ENCODE peak calls at places on chromosome 14, in six cellular contexts. T is BJ, E is epithelial cell of esophagus, A is D341Med, O is cardiac muscle cell, L is tibial nerve. F is an unnamed sample.

GRCh38 chr14:101600891-101601602 is 39.8 kb downstream of the DIO3 start:
- DNase-seq in E (no peak), O (no peak), A (peak; percentile 17), T (no peak), L (no peak), F (no peak)

GRCh38 chr14:75514673-75515630 is 7.3 kb upstream of the BATF start:
- DNase-seq in E (peak; percentile 14), L (no peak), T (no peak), O (peak; percentile 31), A (no peak), F (no peak)

GRCh38 chr14:58919262-58919661 is 269.2 kb upstream of the DAAM1 start:
- DNase-seq in L (no peak), T (no peak), E (no peak), A (no peak), O (no peak), F (no peak)

GRCh38 chr14:92531151-92531873 is 17.7 kb downstream of the RIN3 start:
- DNase-seq in O (no peak), T (no peak), A (no peak), E (no peak), L (no peak), F (no peak)

GRCh38 chr14:75456069-75457023 is 28.5 kb downstream of the JDP2 start:
- DNase-seq in A (no peak), L (no peak), T (no peak), E (peak; percentile 25), O (no peak), F (no peak)

GRCh38 chr14:43056106-43056505 is 1449.4 kb downstream of the LRFN5 start:
- DNase-seq in A (no peak), O (no peak), L (no peak), E (no peak), T (no peak), F (no peak)

GRCh38 chr14:43022094-43022800 is 1415.6 kb downstream of the LRFN5 start:
- DNase-seq in E (no peak), L (no peak), T (no peak), O (no peak), A (no peak), F (no peak)

GRCh38 chr14:64721391-64721791 is 17.2 kb downstream of the PLEKHG3 start:
- DNase-seq in A (no peak), O (peak; percentile 49), E (no peak), T (peak; percentile 82), L (peak; percentile 54), F (peak; percentile 20)

GRCh38 chr14:75646762-75647161 is 13.9 kb downstream of the ERG28 start:
- DNase-seq in E (no peak), T (no peak), O (no peak), L (peak; percentile 79), A (no peak), F (no peak)

GRCh38 chr14:68759912-68760311 is 33.0 kb downstream of the ZFP36L1 start:
- DNase-seq in E (peak; percentile 28), T (no peak), A (no peak), O (no peak), L (no peak), F (no peak)

GRCh38 chr14:103716091-103716801 is 636 bp downstream of the ZFYVE21 start:
- DNase-seq in O (peak; percentile 26), L (no peak), E (peak; percentile 19), A (peak; percentile 74), T (no peak), F (no peak)

GRCh38 chr14:81811705-81812269 is 278.1 kb upstream of the SEL1L start:
- DNase-seq in A (no peak), E (no peak), T (no peak), O (no peak), L (no peak), F (no peak)

GRCh38 chr14:59301354-59301753 is 112.9 kb downstream of the DAAM1 start:
- DNase-seq in A (no peak), T (no peak), L (no peak), O (no peak), E (no peak), F (no peak)

GRCh38 chr14:69093551-69094421 is 59.1 kb downstream of the DCAF5 start:
- DNase-seq in A (no peak), E (no peak), O (peak; percentile 86), L (no peak), T (no peak), F (peak; percentile 51)

GRCh38 chr14:63295991-63296630 is 22.6 kb downstream of the GPHB5 start:
- DNase-seq in L (no peak), O (no peak), T (no peak), E (no peak), A (no peak), F (no peak)

GRCh38 chr14:103061482-103061976 is 4.2 kb upstream of the CDC42BPB start:
- DNase-seq in O (no peak), T (no peak), E (no peak), L (no peak), A (no peak), F (no peak)

GRCh38 chr14:82366803-82367202 is 833.1 kb upstream of the SEL1L start:
- DNase-seq in T (no peak), A (peak; percentile 50), E (no peak), O (no peak), L (no peak), F (no peak)

GRCh38 chr14:75126121-75126544 is 715 bp downstream of the NEK9 start:
- DNase-seq in O (no peak), A (no peak), T (no peak), L (no peak), E (no peak), F (no peak)

GRCh38 chr14:28773176-28773575 is 6.6 kb downstream of the FOXG1 start:
- DNase-seq in A (no peak), T (no peak), E (no peak), O (no peak), L (no peak), F (no peak)

GRCh38 chr14:90408713-90409112 is 11.9 kb downstream of the CALM1 start:
- DNase-seq in T (no peak), O (peak; percentile 28), L (no peak), A (no peak), E (no peak), F (no peak)

GRCh38 chr14:74134484-74134883 is 49.7 kb downstream of the LIN52 start:
- DNase-seq in A (no peak), O (no peak), L (no peak), T (no peak), E (no peak), F (no peak)

GRCh38 chr14:61470261-61470953 is 149.0 kb downstream of the PRKCH start:
- DNase-seq in O (peak; percentile 100), T (peak; percentile 70), L (no peak), E (peak; percentile 79), A (no peak), F (no peak)

GRCh38 chr14:100586520-100587247 is 533 bp downstream of the BEGAIN start:
- DNase-seq in T (no peak), L (no peak), E (peak; percentile 64), A (peak; percentile 70), O (peak; percentile 38), F (no peak)

GRCh38 chr14:69152181-69152943 is 557 bp downstream of the DCAF5 start:
- DNase-seq in E (peak; percentile 30), O (peak; percentile 62), A (peak; percentile 55), L (no peak), T (no peak), F (no peak)

GRCh38 chr14:99511421-99512109 is 30.4 kb downstream of the CCNK start:
- DNase-seq in T (no peak), L (no peak), O (no peak), E (no peak), A (peak; percentile 36), F (peak; percentile 41)

GRCh38 chr14:79363291-79363690 is 848.0 kb downstream of the DIO2 start:
- DNase-seq in L (no peak), E (no peak), T (no peak), A (no peak), O (no peak), F (no peak)

GRCh38 chr14:61696753-61697318 is 1.5 kb downstream of the HIF1A start:
- DNase-seq in T (no peak), O (peak; percentile 75), L (no peak), A (no peak), E (no peak), F (no peak)

GRCh38 chr14:67704484-67705089 is 2.9 kb downstream of the RDH12 start:
- DNase-seq in T (no peak), A (peak; percentile 65), E (peak; percentile 74), O (peak; percentile 74), L (peak; percentile 44), F (peak; percentile 9)

GRCh38 chr14:32913725-32914124 is 25.0 kb upstream of the NPAS3 start:
- DNase-seq in E (peak; percentile 19), T (no peak), A (no peak), O (no peak), L (no peak), F (peak; percentile 52)

GRCh38 chr14:31441273-31442110 is 15.8 kb downstream of the DTD2 start:
- DNase-seq in O (peak; percentile 74), A (no peak), E (peak; percentile 18), L (no peak), T (peak; percentile 93), F (no peak)

GRCh38 chr14:30283822-30284446 is 275.0 kb upstream of the G2E3 start:
- DNase-seq in L (peak; percentile 38), E (peak; percentile 70), A (peak; percentile 57), O (peak; percentile 62), T (no peak), F (no peak)

GRCh38 chr14:32621585-32621984 is 292.5 kb downstream of the AKAP6 start:
- DNase-seq in O (no peak), A (no peak), E (no peak), L (no peak), T (no peak), F (no peak)

GRCh38 chr14:69828372-69828771 is 31.3 kb upstream of the SLC10A1 start:
- DNase-seq in E (no peak), O (no peak), T (no peak), L (no peak), A (no peak), F (no peak)

GRCh38 chr14:78836777-78837176 is 666.6 kb downstream of the NRXN3 start:
- DNase-seq in A (peak; percentile 78), E (peak; percentile 79), T (no peak), L (peak; percentile 21), O (peak; percentile 57), F (no peak)

GRCh38 chr14:32576088-32576795 is 247.1 kb downstream of the AKAP6 start:
- DNase-seq in A (peak; percentile 70), L (peak; percentile 68), E (peak; percentile 65), O (peak; percentile 79), T (no peak), F (peak; percentile 2)

F was measured in substantia nigra.